ENCODE peak calls at places on chromosome 11, in five cellular contexts. One of them, this sample, is unnamed.

GRCh38 chr11:67433536-67434394 is 3.7 kb downstream of the PTPRCAP start:
- DNase-seq in left ventricle myocardium inferior: no peak
- DNase-seq in trophoblast cell: no peak
- DNase-seq in neural progenitor cell: no peak
- DNase-seq in Panc1: no peak
- DNase-seq in this sample: no peak

GRCh38 chr11:93024376-93024775 is 54.9 kb downstream of the MTNR1B start:
- DNase-seq in left ventricle myocardium inferior: no peak
- DNase-seq in trophoblast cell: no peak
- DNase-seq in neural progenitor cell: no peak
- DNase-seq in Panc1: no peak
- DNase-seq in this sample: no peak

GRCh38 chr11:18739684-18740083 is 13.7 kb upstream of the IGSF22 start:
- DNase-seq in left ventricle myocardium inferior: no peak
- DNase-seq in trophoblast cell: no peak
- DNase-seq in neural progenitor cell: no peak
- DNase-seq in Panc1: no peak
- DNase-seq in this sample: no peak

GRCh38 chr11:117071344-117071787 is 26.9 kb downstream of the SIK3 start:
- DNase-seq in left ventricle myocardium inferior: no peak
- DNase-seq in trophoblast cell: no peak
- DNase-seq in neural progenitor cell: no peak
- DNase-seq in Panc1: no peak
- DNase-seq in this sample: no peak

GRCh38 chr11:124297921-124298320 is 15.8 kb downstream of the OR8D1 start:
- DNase-seq in left ventricle myocardium inferior: no peak
- DNase-seq in trophoblast cell: no peak
- DNase-seq in neural progenitor cell: no peak
- DNase-seq in Panc1: no peak
- DNase-seq in this sample: no peak

GRCh38 chr11:122852071-122852831 is 14.0 kb downstream of the CRTAM start:
- DNase-seq in left ventricle myocardium inferior: no peak
- DNase-seq in trophoblast cell: no peak
- DNase-seq in neural progenitor cell: no peak
- DNase-seq in Panc1: no peak
- DNase-seq in this sample: peak; percentile 13

GRCh38 chr11:17768547-17768946 is 34.0 kb downstream of the KCNC1 start:
- DNase-seq in left ventricle myocardium inferior: no peak
- DNase-seq in trophoblast cell: no peak
- DNase-seq in neural progenitor cell: no peak
- DNase-seq in Panc1: no peak
- DNase-seq in this sample: no peak

GRCh38 chr11:132125855-132126841 is 755.7 kb downstream of the NTM start:
- DNase-seq in left ventricle myocardium inferior: no peak
- DNase-seq in trophoblast cell: no peak
- DNase-seq in neural progenitor cell: peak; percentile 52
- DNase-seq in Panc1: no peak
- DNase-seq in this sample: peak; percentile 9

GRCh38 chr11:124640660-124641059 is 18.0 kb downstream of the TBRG1 start:
- DNase-seq in left ventricle myocardium inferior: no peak
- DNase-seq in trophoblast cell: no peak
- DNase-seq in neural progenitor cell: no peak
- DNase-seq in Panc1: no peak
- DNase-seq in this sample: peak; percentile 20

GRCh38 chr11:18727499-18728236 is 1.7 kb upstream of the IGSF22 start:
- DNase-seq in left ventricle myocardium inferior: no peak
- DNase-seq in trophoblast cell: no peak
- DNase-seq in neural progenitor cell: peak; percentile 71
- DNase-seq in Panc1: peak; percentile 25
- DNase-seq in this sample: peak; percentile 67

GRCh38 chr11:8234425-8234821 is 29.3 kb downstream of the LMO1 start:
- DNase-seq in left ventricle myocardium inferior: no peak
- DNase-seq in trophoblast cell: no peak
- DNase-seq in neural progenitor cell: no peak
- DNase-seq in Panc1: no peak
- DNase-seq in this sample: no peak

GRCh38 chr11:116519499-116519898 is 253.3 kb downstream of the BUD13 start:
- DNase-seq in left ventricle myocardium inferior: no peak
- DNase-seq in trophoblast cell: no peak
- DNase-seq in neural progenitor cell: no peak
- DNase-seq in Panc1: no peak
- DNase-seq in this sample: no peak

GRCh38 chr11:79894111-79894510 is 453.3 kb upstream of the TENM4 start:
- DNase-seq in left ventricle myocardium inferior: no peak
- DNase-seq in trophoblast cell: no peak
- DNase-seq in neural progenitor cell: peak; percentile 32
- DNase-seq in Panc1: no peak
- DNase-seq in this sample: no peak

GRCh38 chr11:69860796-69861445 is 41.7 kb upstream of the FGF3 start:
- DNase-seq in left ventricle myocardium inferior: no peak
- DNase-seq in trophoblast cell: no peak
- DNase-seq in neural progenitor cell: no peak
- DNase-seq in Panc1: no peak
- DNase-seq in this sample: no peak

GRCh38 chr11:3222941-3223905 is 4.6 kb upstream of the MRGPRG start:
- DNase-seq in left ventricle myocardium inferior: no peak
- DNase-seq in trophoblast cell: no peak
- DNase-seq in neural progenitor cell: no peak
- DNase-seq in Panc1: no peak
- DNase-seq in this sample: no peak

GRCh38 chr11:121418625-121419114 is 33.4 kb upstream of the SORL1 start:
- DNase-seq in left ventricle myocardium inferior: no peak
- DNase-seq in trophoblast cell: no peak
- DNase-seq in neural progenitor cell: no peak
- DNase-seq in Panc1: no peak
- DNase-seq in this sample: no peak

GRCh38 chr11:47587733-47588326 is 1.4 kb downstream of the FAM180B start:
- DNase-seq in left ventricle myocardium inferior: peak; percentile 51
- DNase-seq in trophoblast cell: no peak
- DNase-seq in neural progenitor cell: no peak
- DNase-seq in Panc1: no peak
- DNase-seq in this sample: no peak

GRCh38 chr11:132994038-132994502 is 538.2 kb downstream of the OPCML start:
- DNase-seq in left ventricle myocardium inferior: no peak
- DNase-seq in trophoblast cell: no peak
- DNase-seq in neural progenitor cell: peak; percentile 48
- DNase-seq in Panc1: no peak
- DNase-seq in this sample: no peak

GRCh38 chr11:113992459-113993105 is 17.7 kb downstream of the HTR3A start:
- DNase-seq in left ventricle myocardium inferior: no peak
- DNase-seq in trophoblast cell: no peak
- DNase-seq in neural progenitor cell: peak; percentile 80
- DNase-seq in Panc1: no peak
- DNase-seq in this sample: peak; percentile 65

GRCh38 chr11:36333897-36334296 is 37.8 kb downstream of the PRR5L start:
- DNase-seq in left ventricle myocardium inferior: no peak
- DNase-seq in trophoblast cell: no peak
- DNase-seq in neural progenitor cell: peak; percentile 53
- DNase-seq in Panc1: no peak
- DNase-seq in this sample: no peak

GRCh38 chr11:19444231-19444630 is 203.5 kb upstream of the E2F8 start:
- DNase-seq in left ventricle myocardium inferior: no peak
- DNase-seq in trophoblast cell: no peak
- DNase-seq in neural progenitor cell: no peak
- DNase-seq in Panc1: no peak
- DNase-seq in this sample: no peak

GRCh38 chr11:91998466-91998865 is 226.2 kb upstream of the FAT3 start:
- DNase-seq in left ventricle myocardium inferior: no peak
- DNase-seq in trophoblast cell: no peak
- DNase-seq in neural progenitor cell: no peak
- DNase-seq in Panc1: no peak
- DNase-seq in this sample: no peak

GRCh38 chr11:34564406-34564805 is 50.8 kb upstream of the ELF5 start:
- DNase-seq in left ventricle myocardium inferior: no peak
- DNase-seq in trophoblast cell: no peak
- DNase-seq in neural progenitor cell: no peak
- DNase-seq in Panc1: no peak
- DNase-seq in this sample: no peak

GRCh38 chr11:44219830-44220778 is 89.8 kb downstream of the ALX4 start:
- DNase-seq in left ventricle myocardium inferior: no peak
- DNase-seq in trophoblast cell: no peak
- DNase-seq in neural progenitor cell: no peak
- DNase-seq in Panc1: no peak
- DNase-seq in this sample: no peak

GRCh38 chr11:7072401-7073028 is 16.3 kb upstream of the RBMXL2 start:
- DNase-seq in left ventricle myocardium inferior: no peak
- DNase-seq in trophoblast cell: no peak
- DNase-seq in neural progenitor cell: no peak
- DNase-seq in Panc1: no peak
- DNase-seq in this sample: no peak

GRCh38 chr11:31375866-31376265 is 6.2 kb downstream of the DNAJC24 start:
- DNase-seq in left ventricle myocardium inferior: no peak
- DNase-seq in trophoblast cell: no peak
- DNase-seq in neural progenitor cell: no peak
- DNase-seq in Panc1: no peak
- DNase-seq in this sample: no peak

GRCh38 chr11:67355794-67356550 is 2.6 kb upstream of the POLD4 start:
- DNase-seq in left ventricle myocardium inferior: no peak
- DNase-seq in trophoblast cell: no peak
- DNase-seq in neural progenitor cell: peak; percentile 32
- DNase-seq in Panc1: no peak
- DNase-seq in this sample: peak; percentile 25

GRCh38 chr11:79461144-79461543 is 20.3 kb upstream of the TENM4 start:
- DNase-seq in left ventricle myocardium inferior: no peak
- DNase-seq in trophoblast cell: peak; percentile 34
- DNase-seq in neural progenitor cell: peak; percentile 64
- DNase-seq in Panc1: peak; percentile 5
- DNase-seq in this sample: no peak

GRCh38 chr11:134560566-134561347 is 148.7 kb upstream of the B3GAT1 start:
- DNase-seq in left ventricle myocardium inferior: no peak
- DNase-seq in trophoblast cell: no peak
- DNase-seq in neural progenitor cell: peak; percentile 52
- DNase-seq in Panc1: no peak
- DNase-seq in this sample: no peak

GRCh38 chr11:9601041-9601875 is 27.8 kb downstream of the WEE1 start:
- DNase-seq in left ventricle myocardium inferior: no peak
- DNase-seq in trophoblast cell: no peak
- DNase-seq in neural progenitor cell: no peak
- DNase-seq in Panc1: no peak
- DNase-seq in this sample: no peak

GRCh38 chr11:46330154-46330886 is 16.9 kb upstream of the DGKZ start:
- DNase-seq in left ventricle myocardium inferior: no peak
- DNase-seq in trophoblast cell: no peak
- DNase-seq in neural progenitor cell: peak; percentile 43
- DNase-seq in Panc1: no peak
- DNase-seq in this sample: peak; percentile 71

GRCh38 chr11:66106786-66107599 is 36.9 kb downstream of the PACS1 start:
- DNase-seq in left ventricle myocardium inferior: no peak
- DNase-seq in trophoblast cell: peak; percentile 26
- DNase-seq in neural progenitor cell: no peak
- DNase-seq in Panc1: no peak
- DNase-seq in this sample: no peak

GRCh38 chr11:31995525-31996123 is 95.2 kb upstream of the RCN1 start:
- DNase-seq in left ventricle myocardium inferior: no peak
- DNase-seq in trophoblast cell: no peak
- DNase-seq in neural progenitor cell: no peak
- DNase-seq in Panc1: no peak
- DNase-seq in this sample: no peak

GRCh38 chr11:70233511-70233919 is 30.4 kb downstream of the FADD start:
- DNase-seq in left ventricle myocardium inferior: no peak
- DNase-seq in trophoblast cell: peak; percentile 90
- DNase-seq in neural progenitor cell: no peak
- DNase-seq in Panc1: peak; percentile 98
- DNase-seq in this sample: no peak

GRCh38 chr11:118532091-118532490 is 1.1 kb downstream of the TMEM25 start:
- DNase-seq in left ventricle myocardium inferior: no peak
- DNase-seq in trophoblast cell: no peak
- DNase-seq in neural progenitor cell: no peak
- DNase-seq in Panc1: no peak
- DNase-seq in this sample: no peak
- H3K27ac ChIP-seq in left ventricle myocardium inferior: peak overlapping the region; percentile 79
- H3K27ac ChIP-seq in trophoblast cell: no peak overlapping the region
- H3K27ac ChIP-seq in neural progenitor cell: no peak overlapping the region
- H3K27ac ChIP-seq in Panc1: no peak overlapping the region
- H3K27ac ChIP-seq in this sample: no peak overlapping the region

GRCh38 chr11:96309643-96310017 is 33.4 kb downstream of the MAML2 start:
- DNase-seq in left ventricle myocardium inferior: no peak
- DNase-seq in trophoblast cell: no peak
- DNase-seq in neural progenitor cell: no peak
- DNase-seq in Panc1: no peak
- DNase-seq in this sample: no peak
- H3K27ac ChIP-seq in left ventricle myocardium inferior: peak overlapping the region; percentile 84
- H3K27ac ChIP-seq in trophoblast cell: peak overlapping the region; percentile 22
- H3K27ac ChIP-seq in neural progenitor cell: no peak overlapping the region
- H3K27ac ChIP-seq in Panc1: peak overlapping the region; percentile 91
- H3K27ac ChIP-seq in this sample: no peak overlapping the region

DNA sequence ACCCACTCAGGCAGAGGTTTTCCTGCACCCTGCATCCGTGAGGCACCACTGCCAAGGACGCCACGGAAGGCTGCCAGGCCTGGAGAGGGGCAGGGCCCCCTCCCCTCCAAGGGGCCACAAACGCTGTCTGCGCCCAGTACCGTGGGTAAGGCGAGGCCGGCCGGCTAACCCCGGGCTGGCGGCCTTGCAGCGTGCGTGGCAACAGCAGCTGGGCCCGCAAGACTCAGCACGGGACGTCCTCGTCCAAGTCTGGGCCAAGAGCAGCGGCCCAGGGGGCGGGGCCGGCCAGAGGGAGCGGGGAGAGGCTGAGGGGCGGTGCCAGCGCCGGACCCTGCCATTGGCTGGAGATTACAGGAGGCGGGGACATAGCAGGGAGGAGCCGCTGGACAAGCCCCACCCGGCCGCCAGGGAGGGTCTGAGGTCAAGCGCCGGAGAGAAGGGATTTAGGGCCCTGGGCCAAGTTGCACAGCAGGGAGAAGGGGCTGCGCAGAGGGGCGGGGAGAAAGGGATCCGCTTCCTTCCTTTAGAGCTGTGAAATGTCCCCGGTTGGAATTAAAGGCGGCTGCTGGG is 16.0 kb downstream of the SLC43A1 start:
- DNase-seq in left ventricle myocardium inferior: peak; percentile 98
- DNase-seq in trophoblast cell: peak; percentile 81
- DNase-seq in neural progenitor cell: peak; percentile 96
- DNase-seq in Panc1: no peak
- DNase-seq in this sample: peak; percentile 98
- H3K27ac ChIP-seq in left ventricle myocardium inferior: peak overlapping the region; percentile 92
- H3K27ac ChIP-seq in trophoblast cell: no peak overlapping the region
- H3K27ac ChIP-seq in neural progenitor cell: no peak overlapping the region
- H3K27ac ChIP-seq in Panc1: no peak overlapping the region
- H3K27ac ChIP-seq in this sample: peak overlapping the region; percentile 71

GRCh38 chr11:120147950-120148270 is 10.0 kb upstream of the TRIM29 start:
- DNase-seq in left ventricle myocardium inferior: no peak
- DNase-seq in trophoblast cell: no peak
- DNase-seq in neural progenitor cell: no peak
- DNase-seq in Panc1: no peak
- DNase-seq in this sample: no peak
- H3K27ac ChIP-seq in left ventricle myocardium inferior: no peak overlapping the region
- H3K27ac ChIP-seq in trophoblast cell: no peak overlapping the region
- H3K27ac ChIP-seq in neural progenitor cell: no peak overlapping the region
- H3K27ac ChIP-seq in Panc1: no peak overlapping the region
- H3K27ac ChIP-seq in this sample: no peak overlapping the region

This sample was measured in WERI-Rb-1.